ENCODE peak calls at places on chromosomes 4 and X, in four cellular contexts. One of them, this sample, is unnamed.

GRCh38 chr4:158446106-158446505 is 75.6 kb upstream of the RXFP1 start:
- DNase-seq in adrenal gland: no peak
- DNase-seq in activated T-cell treated with anti-CD3 and anti-CD28 coated beads for 48 hours: no peak
- DNase-seq in HT1080: no peak
- DNase-seq in this sample: no peak

GRCh38 chr4:119733431-119733830 is 104.8 kb upstream of the PDE5A start:
- DNase-seq in adrenal gland: no peak
- DNase-seq in activated T-cell treated with anti-CD3 and anti-CD28 coated beads for 48 hours: no peak
- DNase-seq in HT1080: no peak
- DNase-seq in this sample: no peak

GRCh38 chr4:70603856-70604255 is 11.8 kb downstream of the AMBN start:
- DNase-seq in adrenal gland: no peak
- DNase-seq in activated T-cell treated with anti-CD3 and anti-CD28 coated beads for 48 hours: no peak
- DNase-seq in HT1080: no peak
- DNase-seq in this sample: no peak

GRCh38 chrX:97597954-97598353 is 714.2 kb downstream of the RPA4 start:
- DNase-seq in adrenal gland: no peak
- DNase-seq in activated T-cell treated with anti-CD3 and anti-CD28 coated beads for 48 hours: peak
- DNase-seq in HT1080: peak
- DNase-seq in this sample: no peak

GRCh38 chrX:47854474-47854873 is 17.8 kb downstream of the ZNF81 start:
- DNase-seq in adrenal gland: peak
- DNase-seq in activated T-cell treated with anti-CD3 and anti-CD28 coated beads for 48 hours: no peak
- DNase-seq in HT1080: no peak
- DNase-seq in this sample: peak

GRCh38 chrX:130772313-130773140 is 130.5 kb downstream of the ENOX2 start:
- DNase-seq in adrenal gland: no peak
- DNase-seq in activated T-cell treated with anti-CD3 and anti-CD28 coated beads for 48 hours: no peak
- DNase-seq in HT1080: peak
- DNase-seq in this sample: no peak

GRCh38 chr4:100657187-100657586 is 139.4 kb upstream of the EMCN start:
- DNase-seq in adrenal gland: no peak
- DNase-seq in activated T-cell treated with anti-CD3 and anti-CD28 coated beads for 48 hours: no peak
- DNase-seq in HT1080: peak
- DNase-seq in this sample: no peak

GRCh38 chr4:102616661-102617060 is 115.5 kb downstream of the NFKB1 start:
- DNase-seq in adrenal gland: no peak
- DNase-seq in activated T-cell treated with anti-CD3 and anti-CD28 coated beads for 48 hours: no peak
- DNase-seq in HT1080: no peak
- DNase-seq in this sample: no peak

GRCh38 chr4:106240699-106241098 is 75.3 kb downstream of the TBCK start:
- DNase-seq in adrenal gland: no peak
- DNase-seq in activated T-cell treated with anti-CD3 and anti-CD28 coated beads for 48 hours: no peak
- DNase-seq in HT1080: no peak
- DNase-seq in this sample: no peak

GRCh38 chr4:44927361-44928061 is 201.2 kb upstream of the GNPDA2 start:
- DNase-seq in adrenal gland: no peak
- DNase-seq in activated T-cell treated with anti-CD3 and anti-CD28 coated beads for 48 hours: no peak
- DNase-seq in HT1080: peak
- DNase-seq in this sample: peak

GRCh38 chr4:13865871-13866669 is 238.5 kb upstream of the BOD1L1 start:
- DNase-seq in adrenal gland: no peak
- DNase-seq in activated T-cell treated with anti-CD3 and anti-CD28 coated beads for 48 hours: no peak
- DNase-seq in HT1080: peak
- DNase-seq in this sample: no peak

GRCh38 chrX:122218666-122219065 is 965.4 kb upstream of the GRIA3 start:
- DNase-seq in adrenal gland: no peak
- DNase-seq in activated T-cell treated with anti-CD3 and anti-CD28 coated beads for 48 hours: no peak
- DNase-seq in HT1080: no peak
- DNase-seq in this sample: no peak

This sample was measured in G401.